ENCODE peak calls at places on chromosomes 3 and 15, in nine cellular contexts. One of them, this sample, is unnamed.

GRCh38 chr3:62379206-62379834 is 6.0 kb upstream of the FEZF2 start:
- DNase-seq in epithelial cell of proximal tubule: no peak
- DNase-seq in cardiac fibroblast: no peak
- DNase-seq in breast epithelium: no peak
- DNase-seq in H9: peak
- DNase-seq in foreskin keratinocyte: no peak
- DNase-seq in HCT116: no peak
- DNase-seq in astrocyte of the spinal cord: no peak
- DNase-seq in fibroblast of pulmonary artery: no peak
- DNase-seq in this sample: no peak

GRCh38 chr15:89399390-89400120 is 64.9 kb upstream of the POLG start:
- DNase-seq in breast epithelium: no peak
- DNase-seq in HCT116: no peak
- DNase-seq in epithelial cell of proximal tubule: no peak
- DNase-seq in H9: peak
- DNase-seq in cardiac fibroblast: no peak
- DNase-seq in astrocyte of the spinal cord: no peak
- DNase-seq in fibroblast of pulmonary artery: no peak
- DNase-seq in foreskin keratinocyte: no peak
- DNase-seq in this sample: peak

GRCh38 chr15:96125681-96126080 is 204.8 kb upstream of the NR2F2 start:
- DNase-seq in HCT116: no peak
- DNase-seq in breast epithelium: no peak
- DNase-seq in astrocyte of the spinal cord: peak
- DNase-seq in epithelial cell of proximal tubule: no peak
- DNase-seq in cardiac fibroblast: peak
- DNase-seq in foreskin keratinocyte: no peak
- DNase-seq in fibroblast of pulmonary artery: peak
- DNase-seq in H9: no peak
- DNase-seq in this sample: no peak

GRCh38 chr3:133211449-133211848 is 173.3 kb downstream of the TMEM108 start:
- DNase-seq in breast epithelium: no peak
- DNase-seq in H9: peak
- DNase-seq in fibroblast of pulmonary artery: peak
- DNase-seq in astrocyte of the spinal cord: peak
- DNase-seq in epithelial cell of proximal tubule: no peak
- DNase-seq in HCT116: no peak
- DNase-seq in cardiac fibroblast: no peak
- DNase-seq in foreskin keratinocyte: no peak
- DNase-seq in this sample: no peak

GRCh38 chr3:123331006-123331405 is 117.9 kb downstream of the ADCY5 start:
- DNase-seq in astrocyte of the spinal cord: no peak
- DNase-seq in breast epithelium: no peak
- DNase-seq in cardiac fibroblast: no peak
- DNase-seq in H9: no peak
- DNase-seq in foreskin keratinocyte: no peak
- DNase-seq in epithelial cell of proximal tubule: no peak
- DNase-seq in fibroblast of pulmonary artery: no peak
- DNase-seq in HCT116: no peak
- DNase-seq in this sample: no peak

GRCh38 chr3:188294113-188294512 is 140.2 kb downstream of the LPP start:
- DNase-seq in breast epithelium: no peak
- DNase-seq in epithelial cell of proximal tubule: no peak
- DNase-seq in H9: no peak
- DNase-seq in astrocyte of the spinal cord: no peak
- DNase-seq in foreskin keratinocyte: no peak
- DNase-seq in HCT116: no peak
- DNase-seq in fibroblast of pulmonary artery: no peak
- DNase-seq in cardiac fibroblast: peak
- DNase-seq in this sample: no peak

GRCh38 chr15:75156306-75157215 is 45.1 kb upstream of the C15orf39 start:
- DNase-seq in H9: peak
- DNase-seq in breast epithelium: no peak
- DNase-seq in astrocyte of the spinal cord: no peak
- DNase-seq in cardiac fibroblast: no peak
- DNase-seq in foreskin keratinocyte: no peak
- DNase-seq in fibroblast of pulmonary artery: no peak
- DNase-seq in HCT116: no peak
- DNase-seq in epithelial cell of proximal tubule: no peak
- DNase-seq in this sample: no peak

GRCh38 chr15:30030350-30030749 is 52.4 kb upstream of the GOLGA8J start:
- DNase-seq in H9: no peak
- DNase-seq in astrocyte of the spinal cord: no peak
- DNase-seq in breast epithelium: no peak
- DNase-seq in cardiac fibroblast: peak
- DNase-seq in foreskin keratinocyte: no peak
- DNase-seq in HCT116: peak
- DNase-seq in epithelial cell of proximal tubule: no peak
- DNase-seq in fibroblast of pulmonary artery: peak
- DNase-seq in this sample: no peak

GRCh38 chr3:10757021-10757820 is 58.8 kb upstream of the SLC6A11 start:
- DNase-seq in epithelial cell of proximal tubule: no peak
- DNase-seq in foreskin keratinocyte: peak
- DNase-seq in H9: no peak
- DNase-seq in breast epithelium: no peak
- DNase-seq in astrocyte of the spinal cord: peak
- DNase-seq in HCT116: no peak
- DNase-seq in cardiac fibroblast: peak
- DNase-seq in fibroblast of pulmonary artery: peak
- DNase-seq in this sample: no peak

GRCh38 chr3:186318135-186318534 is 43.9 kb downstream of the DGKG start:
- DNase-seq in epithelial cell of proximal tubule: no peak
- DNase-seq in cardiac fibroblast: no peak
- DNase-seq in breast epithelium: no peak
- DNase-seq in fibroblast of pulmonary artery: no peak
- DNase-seq in HCT116: no peak
- DNase-seq in astrocyte of the spinal cord: no peak
- DNase-seq in H9: no peak
- DNase-seq in foreskin keratinocyte: no peak
- DNase-seq in this sample: no peak

GRCh38 chr15:35669021-35669420 is 123.1 kb upstream of the DPH6 start:
- DNase-seq in astrocyte of the spinal cord: no peak
- DNase-seq in cardiac fibroblast: no peak
- DNase-seq in H9: peak
- DNase-seq in epithelial cell of proximal tubule: no peak
- DNase-seq in foreskin keratinocyte: no peak
- DNase-seq in breast epithelium: no peak
- DNase-seq in fibroblast of pulmonary artery: no peak
- DNase-seq in HCT116: no peak
- DNase-seq in this sample: no peak

GRCh38 chr15:35673093-35673573 is 127.2 kb upstream of the DPH6 start:
- DNase-seq in fibroblast of pulmonary artery: peak
- DNase-seq in astrocyte of the spinal cord: no peak
- DNase-seq in H9: no peak
- DNase-seq in breast epithelium: no peak
- DNase-seq in epithelial cell of proximal tubule: no peak
- DNase-seq in HCT116: no peak
- DNase-seq in cardiac fibroblast: no peak
- DNase-seq in foreskin keratinocyte: no peak
- DNase-seq in this sample: no peak

GRCh38 chr15:35669457-35670045 is 123.6 kb upstream of the DPH6 start:
- DNase-seq in epithelial cell of proximal tubule: no peak
- DNase-seq in H9: no peak
- DNase-seq in cardiac fibroblast: peak
- DNase-seq in HCT116: no peak
- DNase-seq in fibroblast of pulmonary artery: no peak
- DNase-seq in breast epithelium: no peak
- DNase-seq in astrocyte of the spinal cord: no peak
- DNase-seq in foreskin keratinocyte: peak
- DNase-seq in this sample: no peak

GRCh38 chr15:35671197-35671596 is 125.2 kb upstream of the DPH6 start:
- DNase-seq in H9: no peak
- DNase-seq in breast epithelium: no peak
- DNase-seq in fibroblast of pulmonary artery: no peak
- DNase-seq in astrocyte of the spinal cord: no peak
- DNase-seq in foreskin keratinocyte: no peak
- DNase-seq in cardiac fibroblast: peak
- DNase-seq in HCT116: no peak
- DNase-seq in epithelial cell of proximal tubule: peak
- DNase-seq in this sample: no peak

DNA sequence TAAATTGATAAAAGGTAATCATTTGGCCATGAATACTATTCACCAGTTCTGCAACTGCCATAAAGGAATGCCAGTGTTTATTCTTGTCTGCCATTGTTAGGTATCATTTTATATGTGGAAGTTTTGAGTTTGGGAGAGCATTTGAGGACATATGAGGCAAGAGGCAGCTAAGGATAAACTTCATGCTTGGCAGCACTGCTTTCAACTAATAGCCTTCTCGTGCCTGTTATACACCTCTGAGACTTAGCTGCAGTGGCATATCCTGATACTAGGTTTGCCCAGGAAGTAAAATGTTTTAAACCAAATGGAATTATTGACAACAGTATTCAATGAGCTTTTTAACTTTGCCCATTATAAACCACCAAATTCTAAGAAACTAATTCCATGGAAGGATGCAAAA is 126.0 kb upstream of the DPH6 start:
- DNase-seq in foreskin keratinocyte: no peak
- DNase-seq in HCT116: no peak
- DNase-seq in cardiac fibroblast: no peak
- DNase-seq in H9: no peak
- DNase-seq in astrocyte of the spinal cord: no peak
- DNase-seq in breast epithelium: no peak
- DNase-seq in epithelial cell of proximal tubule: peak
- DNase-seq in fibroblast of pulmonary artery: no peak
- DNase-seq in this sample: no peak
- TF ChIP-seq CTCF in foreskin keratinocyte: no peak
- TF ChIP-seq CTCF in HCT116: no peak
- TF ChIP-seq CTCF in cardiac fibroblast: no peak
- TF ChIP-seq CTCF in H9: no peak
- TF ChIP-seq CTCF in astrocyte of the spinal cord: no peak
- TF ChIP-seq CTCF in breast epithelium: no peak
- TF ChIP-seq CTCF in epithelial cell of proximal tubule: no peak
- TF ChIP-seq CTCF in fibroblast of pulmonary artery: no peak
- TF ChIP-seq CTCF in this sample: no peak

GRCh38 chr15:69712999-69713398 is 260.4 kb downstream of the RPLP1 start:
- DNase-seq in astrocyte of the spinal cord: no peak
- DNase-seq in H9: no peak
- DNase-seq in HCT116: no peak
- DNase-seq in breast epithelium: no peak
- DNase-seq in epithelial cell of proximal tubule: no peak
- DNase-seq in foreskin keratinocyte: no peak
- DNase-seq in fibroblast of pulmonary artery: no peak
- DNase-seq in cardiac fibroblast: no peak
- DNase-seq in this sample: no peak
- TF ChIP-seq CTCF in astrocyte of the spinal cord: no peak
- TF ChIP-seq CTCF in H9: no peak
- TF ChIP-seq CTCF in HCT116: no peak
- TF ChIP-seq CTCF in breast epithelium: no peak
- TF ChIP-seq CTCF in epithelial cell of proximal tubule: no peak
- TF ChIP-seq CTCF in foreskin keratinocyte: no peak
- TF ChIP-seq CTCF in fibroblast of pulmonary artery: no peak
- TF ChIP-seq CTCF in cardiac fibroblast: no peak
- TF ChIP-seq CTCF in this sample: no peak

DNA sequence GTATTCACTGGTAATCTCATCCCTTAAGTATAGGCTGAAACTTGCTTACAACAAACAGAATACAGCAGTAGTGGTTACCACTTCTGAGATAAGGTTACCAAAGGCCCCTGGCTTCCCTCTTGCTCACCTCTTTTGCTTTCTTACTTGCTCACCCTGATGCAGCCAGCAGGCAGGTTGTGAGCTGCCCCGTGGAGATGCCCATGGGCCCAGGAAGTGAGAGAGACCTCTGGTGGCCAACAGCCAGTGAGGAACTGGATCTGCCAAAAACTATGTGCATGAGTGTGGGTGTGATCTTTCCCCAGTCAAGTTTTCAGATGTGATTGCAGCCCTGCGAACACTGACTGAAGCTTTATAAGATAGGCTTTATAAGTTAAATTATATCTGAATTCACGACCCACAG is 48.7 kb downstream of the NMNAT3 start:
- DNase-seq in HCT116: peak
- DNase-seq in breast epithelium: no peak
- DNase-seq in fibroblast of pulmonary artery: peak
- DNase-seq in epithelial cell of proximal tubule: no peak
- DNase-seq in cardiac fibroblast: peak
- DNase-seq in astrocyte of the spinal cord: no peak
- DNase-seq in foreskin keratinocyte: peak
- DNase-seq in H9: peak
- DNase-seq in this sample: no peak
- TF ChIP-seq CTCF in HCT116: peak
- TF ChIP-seq CTCF in breast epithelium: no peak
- TF ChIP-seq CTCF in fibroblast of pulmonary artery: peak
- TF ChIP-seq CTCF in epithelial cell of proximal tubule: peak
- TF ChIP-seq CTCF in cardiac fibroblast: no peak
- TF ChIP-seq CTCF in astrocyte of the spinal cord: peak
- TF ChIP-seq CTCF in foreskin keratinocyte: peak
- TF ChIP-seq CTCF in H9: peak
- TF ChIP-seq CTCF in this sample: no peak

DNA sequence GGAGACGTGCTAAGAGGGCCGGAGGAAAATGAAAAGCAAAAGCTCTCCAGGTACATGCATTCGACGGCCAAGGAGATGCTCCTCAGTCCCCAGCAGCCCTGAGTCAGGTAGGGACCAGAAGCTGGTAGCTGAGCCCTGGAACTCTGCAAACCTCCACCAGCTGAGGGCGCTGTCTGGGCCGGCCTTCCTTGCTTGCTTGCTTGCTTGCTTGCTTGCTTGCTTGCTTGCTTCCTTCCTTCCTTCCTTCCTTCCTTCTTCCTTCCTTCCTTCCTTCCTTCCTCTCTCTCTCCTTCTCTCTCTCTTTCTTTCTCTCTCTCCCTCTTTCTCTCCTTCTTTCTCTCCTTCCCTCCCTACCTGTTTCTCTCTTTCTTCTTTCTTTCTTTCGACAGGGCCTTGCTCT is 94.6 kb upstream of the RASGRF1 start:
- DNase-seq in foreskin keratinocyte: no peak
- DNase-seq in HCT116: peak
- DNase-seq in astrocyte of the spinal cord: no peak
- DNase-seq in fibroblast of pulmonary artery: no peak
- DNase-seq in epithelial cell of proximal tubule: no peak
- DNase-seq in H9: peak
- DNase-seq in cardiac fibroblast: no peak
- DNase-seq in breast epithelium: no peak
- DNase-seq in this sample: peak
- TF ChIP-seq CTCF in foreskin keratinocyte: peak
- TF ChIP-seq CTCF in HCT116: peak
- TF ChIP-seq CTCF in astrocyte of the spinal cord: peak
- TF ChIP-seq CTCF in fibroblast of pulmonary artery: peak
- TF ChIP-seq CTCF in epithelial cell of proximal tubule: peak
- TF ChIP-seq CTCF in H9: peak
- TF ChIP-seq CTCF in cardiac fibroblast: peak
- TF ChIP-seq CTCF in breast epithelium: no peak
- TF ChIP-seq CTCF in this sample: no peak